ENCODE peak calls at places on chromosome 16, in eight cellular contexts. N is hepatocyte; L is HAP-1; O is astrocyte of the spinal cord; Y is CD8-positive, alpha-beta memory T cell; D is neural progenitor cell; Z is AG04449; P is mucosa of descending colon. X is an unnamed sample.
A peak's percentile ranks its signal among the peaks of the same experiment; 100 is the strongest.

GRCh38 chr16:21001262-21001661 is 100.7 kb downstream of the LYRM1 start:
- DNase-seq in N (no peak), L (peak; percentile 56), O (no peak), Y (no peak), D (peak; percentile 63), Z (no peak), P (peak; percentile 62), X (peak; percentile 39)

GRCh38 chr16:20675488-20676267 is 21.8 kb downstream of the ACSM1 start:
- DNase-seq in N (peak; percentile 69), L (peak; percentile 39), O (no peak), Y (no peak), D (peak; percentile 15), Z (no peak), P (peak; percentile 91), X (peak; percentile 74)

GRCh38 chr16:80990978-80991377 is 15.7 kb downstream of the CMC2 start:
- DNase-seq in N (no peak), L (no peak), O (no peak), Y (no peak), D (no peak), Z (no peak), P (no peak), X (no peak)

GRCh38 chr16:11023640-11024039 is 79.3 kb downstream of the CLEC16A start:
- DNase-seq in N (no peak), L (no peak), O (no peak), Y (no peak), D (no peak), Z (no peak), P (no peak), X (no peak)

GRCh38 chr16:1474796-1475551 is at the start of gene CLCN7:
- DNase-seq in N (peak; percentile 91), L (peak; percentile 90), O (peak; percentile 87), Y (peak; percentile 83), D (peak; percentile 90), Z (no peak), P (peak; percentile 96), X (peak; percentile 91)

GRCh38 chr16:89696598-89697128 is 4.8 kb downstream of the SPATA2L start:
- DNase-seq in N (peak; percentile 8), L (no peak), O (no peak), Y (peak; percentile 20), D (no peak), Z (no peak), P (peak; percentile 29), X (no peak)

GRCh38 chr16:66270333-66270927 is 96.1 kb upstream of the CDH5 start:
- DNase-seq in N (peak; percentile 81), L (peak; percentile 81), O (peak; percentile 71), Y (peak; percentile 44), D (peak; percentile 86), Z (no peak), P (peak; percentile 63), X (peak; percentile 53)

GRCh38 chr16:24163935-24164334 is 92.2 kb upstream of the CACNG3 start:
- DNase-seq in N (no peak), L (no peak), O (no peak), Y (no peak), D (peak; percentile 24), Z (no peak), P (no peak), X (no peak)

DNA sequence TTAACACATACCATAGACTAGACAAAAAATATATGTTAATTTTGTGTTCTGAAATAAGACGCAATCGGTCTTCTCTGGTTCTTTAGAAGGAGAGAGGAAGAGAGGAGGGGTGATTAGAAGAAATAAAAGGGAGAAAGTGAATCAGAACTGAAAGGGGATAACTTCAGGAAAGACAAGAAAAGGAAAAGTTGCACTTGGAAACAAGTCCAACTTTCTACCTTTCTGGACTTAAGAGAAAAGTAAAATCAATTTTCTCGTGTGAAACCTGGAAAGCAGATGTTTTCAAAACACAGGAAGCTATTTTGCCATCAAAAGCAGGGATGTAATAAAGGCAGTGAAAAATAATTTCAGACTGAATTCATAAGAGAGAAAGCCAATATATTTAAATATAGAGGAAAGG is 11.9 kb upstream of the ZFHX3 start:
- DNase-seq in N (no peak), L (no peak), O (peak; percentile 47), Y (no peak), D (no peak), Z (no peak), P (no peak), X (no peak)
- H3K4me3 ChIP-seq in N (no peak overlapping the region), L (peak overlapping the region; percentile 50), O (peak overlapping the region; percentile 77), Y (no peak overlapping the region), D (peak overlapping the region; percentile 71), Z (peak overlapping the region; percentile 65), P (no peak overlapping the region), X (no peak overlapping the region)

GRCh38 chr16:69190598-69190997 is 3.6 kb downstream of the SNTB2 start:
- DNase-seq in N (no peak), L (no peak), O (no peak), Y (no peak), D (no peak), Z (no peak), P (no peak), X (no peak)

GRCh38 chr16:69187891-69188451 is 1.0 kb downstream of the SNTB2 start:
- DNase-seq in N (peak; percentile 48), L (peak; percentile 50), O (peak; percentile 55), Y (peak; percentile 27), D (no peak), Z (no peak), P (peak; percentile 50), X (peak; percentile 46)

GRCh38 chr16:69191136-69191535 is 4.2 kb downstream of the SNTB2 start:
- DNase-seq in N (no peak), L (no peak), O (no peak), Y (no peak), D (no peak), Z (no peak), P (no peak), X (no peak)

GRCh38 chr16:69188716-69189115 is 1.8 kb downstream of the SNTB2 start:
- DNase-seq in N (peak; percentile 37), L (no peak), O (no peak), Y (no peak), D (peak; percentile 22), Z (no peak), P (no peak), X (no peak)

DNA sequence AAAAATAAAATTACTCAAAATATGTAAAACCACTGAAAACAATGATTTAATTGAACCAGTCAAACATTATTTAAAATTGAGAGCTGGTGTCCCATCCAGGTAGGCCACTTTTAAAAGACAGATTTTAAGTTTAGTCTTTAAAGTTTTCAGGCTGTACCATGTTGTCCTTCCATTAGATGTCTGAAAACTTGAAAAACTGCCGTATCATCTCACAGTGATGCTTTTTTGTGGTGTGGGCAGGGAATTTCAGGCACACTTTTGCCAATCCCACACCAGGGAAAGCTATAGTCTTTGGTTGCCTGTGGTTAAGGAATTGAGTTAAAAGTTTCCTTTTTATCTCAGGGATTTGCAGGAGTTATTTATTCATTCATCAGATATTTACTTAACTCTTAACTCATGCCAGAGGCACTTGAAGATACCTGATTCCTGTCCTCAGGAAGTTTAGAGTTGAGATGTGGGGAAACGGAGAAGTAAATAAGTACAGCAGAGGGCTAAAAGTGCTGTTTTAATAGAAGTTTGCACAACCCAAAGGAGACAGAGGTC is 3.2 kb downstream of the SNTB2 start:
- DNase-seq in N (no peak), L (no peak), O (no peak), Y (no peak), D (no peak), Z (no peak), P (no peak), X (no peak)
- H3K4me3 ChIP-seq in N (no peak overlapping the region), L (no peak overlapping the region), O (no peak overlapping the region), Y (no peak overlapping the region), D (no peak overlapping the region), Z (peak overlapping the region; percentile 21), P (no peak overlapping the region), X (no peak overlapping the region)

GRCh38 chr16:19515765-19516164 is 6.1 kb downstream of the GDE1 start:
- DNase-seq in N (no peak), L (no peak), O (no peak), Y (no peak), D (no peak), Z (no peak), P (no peak), X (peak; percentile 25)

GRCh38 chr16:19518423-19518822 is 3.5 kb downstream of the GDE1 start:
- DNase-seq in N (no peak), L (no peak), O (no peak), Y (no peak), D (no peak), Z (no peak), P (no peak), X (no peak)

GRCh38 chr16:19512297-19512696 is 9.6 kb downstream of the GDE1 start:
- DNase-seq in N (no peak), L (no peak), O (no peak), Y (no peak), D (no peak), Z (no peak), P (no peak), X (no peak)

GRCh38 chr16:19517424-19518089 is 4.3 kb downstream of the GDE1 start:
- DNase-seq in N (no peak), L (no peak), O (peak; percentile 32), Y (no peak), D (no peak), Z (no peak), P (no peak), X (peak; percentile 95)

DNA sequence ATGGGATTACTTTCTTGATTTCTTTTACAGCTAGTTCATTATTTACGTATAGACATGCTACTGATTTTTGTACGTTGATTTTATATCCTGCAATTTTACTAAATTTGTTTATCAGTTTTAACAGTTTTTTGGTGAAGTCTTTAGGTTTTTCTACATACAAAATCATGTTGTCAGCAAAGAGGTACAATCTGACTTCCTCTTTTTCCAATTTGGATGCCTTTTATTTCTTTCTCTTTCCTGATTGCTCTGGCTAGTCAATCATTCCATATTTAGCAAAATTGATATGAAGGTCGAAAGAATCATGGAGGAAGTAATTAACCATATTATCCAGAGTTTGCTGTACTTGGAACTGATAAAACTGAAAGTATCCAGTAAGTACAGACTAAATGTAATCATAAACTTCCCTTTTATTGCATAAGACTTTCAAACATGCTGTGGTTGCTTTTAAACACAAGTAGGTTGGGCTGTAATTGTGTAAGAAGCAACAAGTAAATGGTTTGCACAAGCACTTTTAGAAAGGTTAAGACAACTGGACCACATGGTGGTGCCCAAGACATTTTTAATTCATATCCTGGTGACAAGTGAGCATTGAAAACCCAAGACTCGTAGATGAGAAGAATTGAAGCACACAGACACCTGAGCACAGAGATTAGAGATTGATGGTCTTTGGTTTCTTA is 8.4 kb downstream of the GDE1 start:
- DNase-seq in N (no peak), L (no peak), O (no peak), Y (no peak), D (no peak), Z (no peak), P (no peak), X (peak; percentile 15)
- H3K4me3 ChIP-seq in N (no peak overlapping the region), L (no peak overlapping the region), O (no peak overlapping the region), Y (no peak overlapping the region), D (no peak overlapping the region), Z (no peak overlapping the region), P (no peak overlapping the region), X (no peak overlapping the region)

DNA sequence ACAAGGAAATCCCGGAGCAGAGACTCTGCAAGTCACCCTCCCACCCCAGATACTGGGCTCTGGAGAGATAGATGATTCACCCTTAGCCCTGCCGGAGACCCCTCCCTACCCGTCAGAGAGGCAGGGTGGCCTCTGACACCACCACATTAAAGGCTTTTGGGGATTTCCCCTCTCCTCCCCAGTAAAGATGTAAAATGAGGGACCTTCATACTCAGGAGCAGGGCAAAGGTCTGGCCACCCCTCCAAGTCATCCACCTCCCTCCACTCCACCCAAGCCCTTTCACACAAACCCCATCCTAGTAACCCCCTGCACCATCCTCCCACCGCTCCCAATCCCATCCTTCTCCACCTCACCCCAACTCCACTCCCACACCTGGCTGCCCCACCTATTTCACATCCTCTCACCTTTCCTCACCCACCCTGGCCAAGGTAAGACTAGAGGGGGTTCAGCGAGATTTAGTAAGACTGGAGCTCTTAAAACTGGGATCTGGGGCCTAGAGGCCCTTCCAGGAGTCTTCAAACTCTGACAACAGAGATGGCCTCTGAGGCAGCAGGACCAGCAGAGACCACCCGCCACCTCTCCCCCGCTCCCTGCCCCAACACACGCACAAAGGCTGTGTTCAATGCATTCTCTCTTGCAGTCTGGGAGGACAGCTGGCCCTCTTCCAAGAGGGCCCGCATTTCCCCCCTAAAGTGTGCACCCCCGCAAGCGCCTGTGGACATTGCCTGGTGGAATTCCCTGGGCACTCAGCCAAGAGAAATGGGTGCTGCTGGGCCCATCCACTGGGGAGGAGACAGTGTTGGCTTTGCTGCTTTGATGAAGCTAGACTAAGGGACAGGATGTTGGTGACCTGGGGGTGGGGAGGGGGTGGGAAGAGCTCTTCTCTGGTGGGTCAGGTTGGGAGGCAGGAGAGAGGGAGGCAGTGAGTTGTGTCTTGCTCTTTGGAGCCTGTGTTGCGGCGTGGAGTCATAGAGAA is 1.1 kb downstream of the ABAT start:
- DNase-seq in N (peak; percentile 37), L (no peak), O (no peak), Y (peak; percentile 18), D (no peak), Z (no peak), P (no peak), X (peak; percentile 21)
- H3K4me3 ChIP-seq in N (peak overlapping the region; percentile 45), L (peak overlapping the region; percentile 62), O (no peak overlapping the region), Y (peak overlapping the region; percentile 73), D (peak overlapping the region; percentile 78), Z (peak overlapping the region; percentile 77), P (no peak overlapping the region), X (no peak overlapping the region)

X was measured in epithelial cell of esophagus.